ENCODE peak calls at places on chromosomes 3 and 15, in five cellular contexts. One of them, this sample, is unnamed.

GRCh38 chr15:73752817-73753214 is 335 bp downstream of the INSYN1 start:
- DNase-seq in lower lobe of right lung: no peak
- DNase-seq in heart left ventricle: no peak
- DNase-seq in left lung: no peak
- DNase-seq in aorta: no peak
- DNase-seq in this sample: no peak

GRCh38 chr3:50609743-50610085 is 1.9 kb downstream of the CISH start:
- DNase-seq in aorta: no peak
- DNase-seq in lower lobe of right lung: no peak
- DNase-seq in heart left ventricle: no peak
- DNase-seq in left lung: peak; percentile 31
- DNase-seq in this sample: no peak

GRCh38 chr3:171157286-171157685 is 130.8 kb upstream of the SLC2A2 start:
- DNase-seq in aorta: no peak
- DNase-seq in lower lobe of right lung: no peak
- DNase-seq in heart left ventricle: peak; percentile 64
- DNase-seq in left lung: no peak
- DNase-seq in this sample: no peak

GRCh38 chr15:95280711-95281110 is 1049.3 kb downstream of the MCTP2 start:
- DNase-seq in aorta: no peak
- DNase-seq in lower lobe of right lung: no peak
- DNase-seq in heart left ventricle: no peak
- DNase-seq in left lung: no peak
- DNase-seq in this sample: no peak

GRCh38 chr3:60056394-60056793 is 1006.6 kb upstream of the CFAP20DC start:
- DNase-seq in heart left ventricle: no peak
- DNase-seq in aorta: no peak
- DNase-seq in left lung: no peak
- DNase-seq in lower lobe of right lung: no peak
- DNase-seq in this sample: no peak

GRCh38 chr3:47578691-47579632 is at the start of gene CSPG5:
- DNase-seq in aorta: no peak
- DNase-seq in left lung: no peak
- DNase-seq in lower lobe of right lung: peak; percentile 50
- DNase-seq in heart left ventricle: no peak
- DNase-seq in this sample: peak; percentile 76

GRCh38 chr3:98038241-98038640 is 3.1 kb upstream of the GABRR3 start:
- DNase-seq in left lung: no peak
- DNase-seq in aorta: no peak
- DNase-seq in heart left ventricle: no peak
- DNase-seq in lower lobe of right lung: no peak
- DNase-seq in this sample: no peak

GRCh38 chr3:43790060-43790459 is 99.3 kb downstream of the ABHD5 start:
- DNase-seq in aorta: no peak
- DNase-seq in heart left ventricle: no peak
- DNase-seq in left lung: no peak
- DNase-seq in lower lobe of right lung: no peak
- DNase-seq in this sample: no peak

GRCh38 chr15:89021224-89021623 is 67.0 kb upstream of the ABHD2 start:
- DNase-seq in aorta: peak; percentile 79
- DNase-seq in heart left ventricle: no peak
- DNase-seq in lower lobe of right lung: no peak
- DNase-seq in left lung: no peak
- DNase-seq in this sample: no peak

GRCh38 chr3:122415762-122416654 is at the start of gene WDR5B:
- DNase-seq in left lung: peak; percentile 97
- DNase-seq in lower lobe of right lung: peak; percentile 95
- DNase-seq in aorta: peak; percentile 98
- DNase-seq in heart left ventricle: peak; percentile 98
- DNase-seq in this sample: peak; percentile 97

GRCh38 chr3:170862618-170863374 is 7.2 kb downstream of the RPL22L1 start:
- DNase-seq in heart left ventricle: no peak
- DNase-seq in lower lobe of right lung: no peak
- DNase-seq in left lung: no peak
- DNase-seq in aorta: no peak
- DNase-seq in this sample: no peak

GRCh38 chr15:66294157-66294931 is 976 bp downstream of the DIS3L start:
- DNase-seq in heart left ventricle: no peak
- DNase-seq in lower lobe of right lung: peak; percentile 72
- DNase-seq in left lung: no peak
- DNase-seq in aorta: no peak
- DNase-seq in this sample: no peak

GRCh38 chr15:58293622-58294550 is 137.9 kb upstream of the LIPC start:
- DNase-seq in aorta: no peak
- DNase-seq in left lung: no peak
- DNase-seq in heart left ventricle: no peak
- DNase-seq in lower lobe of right lung: no peak
- DNase-seq in this sample: no peak

GRCh38 chr3:182241196-182241776 is 529.6 kb downstream of the SOX2 start:
- DNase-seq in heart left ventricle: no peak
- DNase-seq in aorta: no peak
- DNase-seq in lower lobe of right lung: no peak
- DNase-seq in left lung: no peak
- DNase-seq in this sample: no peak

GRCh38 chr3:72818092-72818721 is 30.0 kb downstream of the SHQ1 start:
- DNase-seq in left lung: no peak
- DNase-seq in aorta: no peak
- DNase-seq in heart left ventricle: no peak
- DNase-seq in lower lobe of right lung: no peak
- DNase-seq in this sample: no peak

GRCh38 chr3:9916346-9916733 is 558 bp upstream of the IL17RC start:
- DNase-seq in lower lobe of right lung: no peak
- DNase-seq in heart left ventricle: no peak
- DNase-seq in left lung: no peak
- DNase-seq in aorta: no peak
- DNase-seq in this sample: no peak

GRCh38 chr15:26888761-26889160 is 21.9 kb downstream of the GABRA5 start:
- DNase-seq in aorta: no peak
- DNase-seq in heart left ventricle: no peak
- DNase-seq in left lung: no peak
- DNase-seq in lower lobe of right lung: no peak
- DNase-seq in this sample: no peak

GRCh38 chr3:46908294-46908985 is 30.9 kb downstream of the PTH1R start:
- DNase-seq in aorta: peak; percentile 77
- DNase-seq in left lung: peak; percentile 29
- DNase-seq in heart left ventricle: no peak
- DNase-seq in lower lobe of right lung: peak; percentile 46
- DNase-seq in this sample: peak; percentile 43

GRCh38 chr3:195173696-195174095 is 97.3 kb downstream of the XXYLT1 start:
- DNase-seq in lower lobe of right lung: no peak
- DNase-seq in aorta: no peak
- DNase-seq in left lung: no peak
- DNase-seq in heart left ventricle: no peak
- DNase-seq in this sample: no peak

GRCh38 chr3:167679526-167679925 is 25.8 kb upstream of the WDR49 start:
- DNase-seq in lower lobe of right lung: no peak
- DNase-seq in left lung: no peak
- DNase-seq in aorta: no peak
- DNase-seq in heart left ventricle: no peak
- DNase-seq in this sample: no peak

GRCh38 chr3:120798346-120798745 is 55.8 kb downstream of the GTF2E1 start:
- DNase-seq in lower lobe of right lung: no peak
- DNase-seq in aorta: no peak
- DNase-seq in heart left ventricle: no peak
- DNase-seq in left lung: no peak
- DNase-seq in this sample: no peak

GRCh38 chr15:66188464-66188863 is 65.1 kb downstream of the MEGF11 start:
- DNase-seq in aorta: no peak
- DNase-seq in heart left ventricle: no peak
- DNase-seq in left lung: no peak
- DNase-seq in lower lobe of right lung: no peak
- DNase-seq in this sample: no peak

GRCh38 chr15:59434481-59434880 is 3.5 kb upstream of the FAM81A start:
- DNase-seq in left lung: no peak
- DNase-seq in aorta: no peak
- DNase-seq in heart left ventricle: no peak
- DNase-seq in lower lobe of right lung: no peak
- DNase-seq in this sample: no peak

GRCh38 chr3:197507081-197507480 is 48.7 kb downstream of the BDH1 start:
- DNase-seq in heart left ventricle: no peak
- DNase-seq in lower lobe of right lung: no peak
- DNase-seq in aorta: no peak
- DNase-seq in left lung: no peak
- DNase-seq in this sample: no peak

GRCh38 chr3:138942861-138943623 is 3.9 kb downstream of the FOXL2 start:
- DNase-seq in heart left ventricle: no peak
- DNase-seq in lower lobe of right lung: no peak
- DNase-seq in left lung: no peak
- DNase-seq in aorta: no peak
- DNase-seq in this sample: no peak

GRCh38 chr3:138944842-138945645 is 1.9 kb downstream of the FOXL2 start:
- DNase-seq in aorta: no peak
- DNase-seq in left lung: no peak
- DNase-seq in heart left ventricle: no peak
- DNase-seq in lower lobe of right lung: no peak
- DNase-seq in this sample: no peak

GRCh38 chr3:138942271-138942670 is 4.7 kb downstream of the FOXL2 start:
- DNase-seq in heart left ventricle: no peak
- DNase-seq in aorta: no peak
- DNase-seq in lower lobe of right lung: no peak
- DNase-seq in left lung: no peak
- DNase-seq in this sample: no peak

GRCh38 chr3:138944136-138944658 is 2.7 kb downstream of the FOXL2 start:
- DNase-seq in lower lobe of right lung: no peak
- DNase-seq in heart left ventricle: no peak
- DNase-seq in aorta: no peak
- DNase-seq in left lung: no peak
- DNase-seq in this sample: no peak

GRCh38 chr3:138943724-138944131 is 3.2 kb downstream of the FOXL2 start:
- DNase-seq in left lung: no peak
- DNase-seq in lower lobe of right lung: no peak
- DNase-seq in aorta: no peak
- DNase-seq in heart left ventricle: no peak
- DNase-seq in this sample: no peak
- H3K27me3 ChIP-seq in left lung: peaks cover 100% of the 10 kb centered on the region
- H3K27me3 ChIP-seq in lower lobe of right lung: peaks cover 99% of the 10 kb centered on the region
- H3K27me3 ChIP-seq in aorta: no peaks in the 10 kb centered on the region
- H3K27me3 ChIP-seq in heart left ventricle: peaks cover 97% of the 10 kb centered on the region
- H3K27me3 ChIP-seq in this sample: peaks cover 98% of the 10 kb centered on the region

DNA sequence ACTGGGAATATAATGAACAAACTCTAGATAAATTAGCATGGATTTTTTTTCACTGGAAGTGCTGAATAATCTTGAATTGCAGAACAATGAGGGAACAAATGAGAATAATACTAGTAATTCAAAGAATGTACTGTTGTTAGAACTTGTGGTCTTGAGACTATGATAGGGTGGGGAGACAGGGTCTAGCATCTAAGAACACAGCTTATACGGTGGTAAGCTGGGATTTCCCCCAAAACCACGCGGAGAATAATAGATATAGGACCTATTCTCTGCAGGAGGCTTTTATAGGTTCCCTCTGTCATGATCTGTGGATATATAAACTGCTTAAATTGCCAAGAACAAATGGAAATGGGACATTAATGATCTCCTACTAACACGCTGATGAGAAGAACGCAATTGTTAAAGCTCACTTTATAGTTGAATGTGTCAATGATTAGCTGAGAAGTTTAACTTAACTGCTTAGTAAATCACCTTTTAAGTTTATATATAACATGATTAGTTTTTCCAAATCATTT is 692.4 kb downstream of the ZPLD1 start:
- DNase-seq in left lung: no peak
- DNase-seq in aorta: no peak
- DNase-seq in lower lobe of right lung: no peak
- DNase-seq in heart left ventricle: no peak
- DNase-seq in this sample: no peak
- H3K4me3 ChIP-seq in left lung: no peak overlapping the region
- H3K4me3 ChIP-seq in aorta: no peak overlapping the region
- H3K4me3 ChIP-seq in lower lobe of right lung: no peak overlapping the region
- H3K4me3 ChIP-seq in heart left ventricle: no peak overlapping the region
- H3K4me3 ChIP-seq in this sample: no peak overlapping the region

GRCh38 chr3:17802993-17803392 is 60.6 kb upstream of the TBC1D5 start:
- DNase-seq in left lung: no peak
- DNase-seq in lower lobe of right lung: no peak
- DNase-seq in heart left ventricle: no peak
- DNase-seq in aorta: no peak
- DNase-seq in this sample: no peak

GRCh38 chr3:17800232-17800631 is 57.8 kb upstream of the TBC1D5 start:
- DNase-seq in lower lobe of right lung: no peak
- DNase-seq in aorta: no peak
- DNase-seq in left lung: no peak
- DNase-seq in heart left ventricle: no peak
- DNase-seq in this sample: no peak

GRCh38 chr3:17799312-17799711 is 56.9 kb upstream of the TBC1D5 start:
- DNase-seq in aorta: no peak
- DNase-seq in heart left ventricle: no peak
- DNase-seq in left lung: no peak
- DNase-seq in lower lobe of right lung: no peak
- DNase-seq in this sample: peak; percentile 22

GRCh38 chr3:17798000-17798399 is 55.6 kb upstream of the TBC1D5 start:
- DNase-seq in lower lobe of right lung: no peak
- DNase-seq in aorta: no peak
- DNase-seq in heart left ventricle: no peak
- DNase-seq in left lung: no peak
- DNase-seq in this sample: no peak

DNA sequence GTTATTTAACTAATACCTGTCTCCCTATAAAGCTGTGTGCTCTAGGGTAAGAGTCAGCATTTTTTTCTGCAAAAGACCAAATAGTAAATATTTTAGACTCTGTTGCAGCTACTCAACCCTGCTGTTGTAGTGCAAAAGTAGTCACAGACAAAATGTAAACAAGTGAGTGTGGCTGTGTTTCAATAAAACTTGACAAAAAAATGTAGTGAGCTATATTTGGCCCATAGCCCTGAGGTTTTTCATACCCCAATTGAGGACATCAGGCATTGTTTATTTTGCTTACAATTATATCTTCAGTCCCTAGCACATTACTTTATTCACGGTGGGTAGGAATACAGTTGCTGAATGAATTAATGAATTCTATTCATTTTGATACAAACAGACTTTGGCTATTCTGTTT is 58.7 kb upstream of the TBC1D5 start:
- DNase-seq in aorta: no peak
- DNase-seq in lower lobe of right lung: no peak
- DNase-seq in heart left ventricle: no peak
- DNase-seq in left lung: no peak
- DNase-seq in this sample: no peak
- H3K27me3 ChIP-seq in aorta: no peaks in the 10 kb centered on the region
- H3K27me3 ChIP-seq in lower lobe of right lung: no peaks in the 10 kb centered on the region
- H3K27me3 ChIP-seq in heart left ventricle: no peaks in the 10 kb centered on the region
- H3K27me3 ChIP-seq in left lung: no peaks in the 10 kb centered on the region
- H3K27me3 ChIP-seq in this sample: no peaks in the 10 kb centered on the region

GRCh38 chr15:98649621-98649995 is 1.3 kb downstream of the IGF1R start:
- DNase-seq in lower lobe of right lung: peak; percentile 70
- DNase-seq in heart left ventricle: peak; percentile 76
- DNase-seq in left lung: peak; percentile 58
- DNase-seq in aorta: peak; percentile 75
- DNase-seq in this sample: no peak

GRCh38 chr15:98650871-98651481 is 2.6 kb downstream of the IGF1R start:
- DNase-seq in lower lobe of right lung: no peak
- DNase-seq in aorta: no peak
- DNase-seq in heart left ventricle: no peak
- DNase-seq in left lung: no peak
- DNase-seq in this sample: peak; percentile 15

GRCh38 chr15:98653686-98654085 is 5.3 kb downstream of the IGF1R start:
- DNase-seq in heart left ventricle: no peak
- DNase-seq in left lung: no peak
- DNase-seq in aorta: no peak
- DNase-seq in lower lobe of right lung: no peak
- DNase-seq in this sample: no peak

GRCh38 chr15:98649996-98650870 is 1.9 kb downstream of the IGF1R start:
- DNase-seq in left lung: peak; percentile 53
- DNase-seq in lower lobe of right lung: peak; percentile 66
- DNase-seq in heart left ventricle: peak; percentile 78
- DNase-seq in aorta: peak; percentile 69
- DNase-seq in this sample: no peak

GRCh38 chr15:98651581-98652220 is 3.4 kb downstream of the IGF1R start:
- DNase-seq in lower lobe of right lung: no peak
- DNase-seq in heart left ventricle: no peak
- DNase-seq in aorta: no peak
- DNase-seq in left lung: no peak
- DNase-seq in this sample: no peak
- H3K4me3 ChIP-seq in lower lobe of right lung: peak overlapping the region; percentile 80
- H3K4me3 ChIP-seq in heart left ventricle: peak overlapping the region; percentile 91
- H3K4me3 ChIP-seq in aorta: peak overlapping the region; percentile 56
- H3K4me3 ChIP-seq in left lung: peak overlapping the region; percentile 84
- H3K4me3 ChIP-seq in this sample: peak overlapping the region; percentile 96